ENCODE peak calls at places on chromosomes 11 and 22, in six cellular contexts. One of them, this sample, is unnamed. For H3K4me1, the result is how much of the 10 kb centered on the place peaks cover.

GRCh38 chr11:77213029-77213579 is 85.1 kb downstream of the MYO7A start:
- DNase-seq in Panc1: no peak
- DNase-seq in SJSA1: no peak
- DNase-seq in HepG2: no peak
- DNase-seq in stomach: no peak
- DNase-seq in heart left ventricle: no peak
- DNase-seq in this sample: peak

GRCh38 chr11:134524876-134525845 is 113.1 kb upstream of the B3GAT1 start:
- DNase-seq in heart left ventricle: no peak
- DNase-seq in SJSA1: no peak
- DNase-seq in Panc1: no peak
- DNase-seq in stomach: no peak
- DNase-seq in HepG2: no peak
- DNase-seq in this sample: no peak

GRCh38 chr11:74005721-74006517 is 3.0 kb downstream of the UCP3 start:
- DNase-seq in HepG2: no peak
- DNase-seq in SJSA1: no peak
- DNase-seq in stomach: no peak
- DNase-seq in heart left ventricle: no peak
- DNase-seq in Panc1: no peak
- DNase-seq in this sample: no peak

GRCh38 chr22:31244044-31244942 is 32.2 kb downstream of the LIMK2 start:
- DNase-seq in Panc1: no peak
- DNase-seq in heart left ventricle: no peak
- DNase-seq in SJSA1: peak
- DNase-seq in stomach: no peak
- DNase-seq in HepG2: peak
- DNase-seq in this sample: no peak

GRCh38 chr11:28899706-28900105 is 791.5 kb downstream of the METTL15 start:
- DNase-seq in heart left ventricle: no peak
- DNase-seq in SJSA1: no peak
- DNase-seq in Panc1: no peak
- DNase-seq in HepG2: no peak
- DNase-seq in stomach: no peak
- DNase-seq in this sample: no peak

GRCh38 chr11:33329705-33330329 is 72.6 kb downstream of the HIPK3 start:
- DNase-seq in SJSA1: peak
- DNase-seq in HepG2: peak
- DNase-seq in Panc1: peak
- DNase-seq in stomach: peak
- DNase-seq in heart left ventricle: peak
- DNase-seq in this sample: no peak

GRCh38 chr11:121352301-121352891 is 59.8 kb downstream of the SC5D start:
- DNase-seq in HepG2: no peak
- DNase-seq in heart left ventricle: no peak
- DNase-seq in Panc1: no peak
- DNase-seq in SJSA1: no peak
- DNase-seq in stomach: no peak
- DNase-seq in this sample: no peak

GRCh38 chr11:43825217-43825816 is 55.3 kb upstream of the ALKBH3 start:
- DNase-seq in Panc1: no peak
- DNase-seq in stomach: no peak
- DNase-seq in HepG2: peak
- DNase-seq in heart left ventricle: no peak
- DNase-seq in SJSA1: peak
- DNase-seq in this sample: no peak

GRCh38 chr22:25564320-25564978 is at the start of gene GRK3:
- DNase-seq in heart left ventricle: peak
- DNase-seq in SJSA1: peak
- DNase-seq in stomach: peak
- DNase-seq in HepG2: no peak
- DNase-seq in Panc1: no peak
- DNase-seq in this sample: no peak

GRCh38 chr22:23163665-23164064 is 16.6 kb upstream of the BCR start:
- DNase-seq in heart left ventricle: peak
- DNase-seq in Panc1: no peak
- DNase-seq in SJSA1: no peak
- DNase-seq in HepG2: no peak
- DNase-seq in stomach: no peak
- DNase-seq in this sample: no peak

GRCh38 chr22:34850010-34850409 is 215.9 kb upstream of the ISX start:
- DNase-seq in SJSA1: no peak
- DNase-seq in HepG2: no peak
- DNase-seq in Panc1: no peak
- DNase-seq in heart left ventricle: no peak
- DNase-seq in stomach: no peak
- DNase-seq in this sample: no peak

GRCh38 chr11:121104223-121104831 is 3.3 kb downstream of the TECTA start:
- DNase-seq in Panc1: no peak
- DNase-seq in heart left ventricle: no peak
- DNase-seq in stomach: no peak
- DNase-seq in SJSA1: no peak
- DNase-seq in HepG2: no peak
- DNase-seq in this sample: peak

GRCh38 chr22:30605449-30606110 is 1.4 kb upstream of the TCN2 start:
- DNase-seq in heart left ventricle: peak
- DNase-seq in stomach: peak
- DNase-seq in SJSA1: peak
- DNase-seq in Panc1: no peak
- DNase-seq in HepG2: peak
- DNase-seq in this sample: no peak

GRCh38 chr11:68753300-68753699 is 2.0 kb upstream of the TESMIN start:
- DNase-seq in heart left ventricle: no peak
- DNase-seq in stomach: no peak
- DNase-seq in HepG2: no peak
- DNase-seq in Panc1: no peak
- DNase-seq in SJSA1: no peak
- DNase-seq in this sample: no peak

GRCh38 chr11:4511267-4511666 is 28.8 kb downstream of the OR52K1 start:
- DNase-seq in stomach: no peak
- DNase-seq in HepG2: no peak
- DNase-seq in Panc1: no peak
- DNase-seq in heart left ventricle: no peak
- DNase-seq in SJSA1: no peak
- DNase-seq in this sample: no peak

GRCh38 chr11:114274637-114275036 is 21.6 kb upstream of the NNMT start:
- DNase-seq in stomach: no peak
- DNase-seq in heart left ventricle: no peak
- DNase-seq in Panc1: no peak
- DNase-seq in SJSA1: no peak
- DNase-seq in HepG2: no peak
- DNase-seq in this sample: peak

GRCh38 chr11:116984589-116984988 is 113.6 kb downstream of the SIK3 start:
- DNase-seq in SJSA1: peak
- DNase-seq in HepG2: no peak
- DNase-seq in heart left ventricle: no peak
- DNase-seq in stomach: no peak
- DNase-seq in Panc1: no peak
- DNase-seq in this sample: no peak

GRCh38 chr11:63907808-63908530 is 9.0 kb downstream of the RCOR2 start:
- DNase-seq in stomach: no peak
- DNase-seq in heart left ventricle: no peak
- DNase-seq in Panc1: no peak
- DNase-seq in HepG2: no peak
- DNase-seq in SJSA1: no peak
- DNase-seq in this sample: no peak

DNA sequence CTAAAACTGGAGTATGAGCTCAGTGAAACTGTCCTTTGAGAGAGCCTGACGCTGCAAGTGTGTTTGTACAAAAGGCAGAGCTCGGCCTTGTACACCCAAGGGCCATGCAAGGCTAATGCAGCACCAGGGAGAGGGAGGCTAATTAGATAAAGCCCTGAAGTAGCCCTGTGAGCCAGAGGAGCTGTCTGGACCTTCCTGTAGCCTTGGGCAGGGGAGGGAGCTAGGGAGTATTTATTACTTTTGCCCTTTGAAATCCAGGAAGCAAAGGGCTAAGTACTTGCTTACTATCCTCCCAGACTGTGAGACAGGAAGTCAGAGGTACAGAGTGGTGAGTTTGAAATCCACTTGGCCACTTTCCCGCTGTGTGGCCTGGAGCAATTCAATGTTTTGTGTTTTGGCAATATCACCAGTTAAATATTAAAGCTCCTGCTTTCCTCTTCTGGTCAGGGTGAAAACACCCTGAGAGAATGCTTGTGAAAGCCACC is 10.2 kb upstream of the LDHA start:
- DNase-seq in stomach: peak
- DNase-seq in SJSA1: peak
- DNase-seq in heart left ventricle: peak
- DNase-seq in HepG2: peak
- DNase-seq in Panc1: no peak
- DNase-seq in this sample: no peak
- H3K4me3 ChIP-seq in stomach: no peak
- H3K4me3 ChIP-seq in SJSA1: no peak
- H3K4me3 ChIP-seq in heart left ventricle: no peak
- H3K4me3 ChIP-seq in HepG2: peak
- H3K4me3 ChIP-seq in Panc1: peak
- H3K4me3 ChIP-seq in this sample: peak

GRCh38 chr22:20588092-20588842 is 80.9 kb downstream of the MED15 start:
- DNase-seq in stomach: no peak
- DNase-seq in HepG2: no peak
- DNase-seq in Panc1: no peak
- DNase-seq in SJSA1: no peak
- DNase-seq in heart left ventricle: no peak
- DNase-seq in this sample: no peak
- H3K4me1 ChIP-seq in stomach: under half
- H3K4me1 ChIP-seq in HepG2: under half
- H3K4me1 ChIP-seq in Panc1: under half
- H3K4me1 ChIP-seq in SJSA1: under half
- H3K4me1 ChIP-seq in heart left ventricle: under half
- H3K4me1 ChIP-seq in this sample: under half

GRCh38 chr11:111631034-111631665 is 28.9 kb downstream of the SIK2 start:
- DNase-seq in stomach: no peak
- DNase-seq in Panc1: no peak
- DNase-seq in SJSA1: no peak
- DNase-seq in HepG2: peak
- DNase-seq in heart left ventricle: no peak
- DNase-seq in this sample: no peak

GRCh38 chr11:111624602-111625001 is 22.4 kb downstream of the SIK2 start:
- DNase-seq in heart left ventricle: no peak
- DNase-seq in stomach: no peak
- DNase-seq in SJSA1: no peak
- DNase-seq in HepG2: peak
- DNase-seq in Panc1: no peak
- DNase-seq in this sample: no peak

GRCh38 chr11:111629499-111629898 is 27.2 kb downstream of the SIK2 start:
- DNase-seq in heart left ventricle: no peak
- DNase-seq in SJSA1: no peak
- DNase-seq in Panc1: no peak
- DNase-seq in stomach: no peak
- DNase-seq in HepG2: no peak
- DNase-seq in this sample: no peak

GRCh38 chr11:111623527-111624030 is 21.3 kb downstream of the SIK2 start:
- DNase-seq in Panc1: no peak
- DNase-seq in SJSA1: no peak
- DNase-seq in stomach: peak
- DNase-seq in HepG2: peak
- DNase-seq in heart left ventricle: no peak
- DNase-seq in this sample: no peak

DNA sequence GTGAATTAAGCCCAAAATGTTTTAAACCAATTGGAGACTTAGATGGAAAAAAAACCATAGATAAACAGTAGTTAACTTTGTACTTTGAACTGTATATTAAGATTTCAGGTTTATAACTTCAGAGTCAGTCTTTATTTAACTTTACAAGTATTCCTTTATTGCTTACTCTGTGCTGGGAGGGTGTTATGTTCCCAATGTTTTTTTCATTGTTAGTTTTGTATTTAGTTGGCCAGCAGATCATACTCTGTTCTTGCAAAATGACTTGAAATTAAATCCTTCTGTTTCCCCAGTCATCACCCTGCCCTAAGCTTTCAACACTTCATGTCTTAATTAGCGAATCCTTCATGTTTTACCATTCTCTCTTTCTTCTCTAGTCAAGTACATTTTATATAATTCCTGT is 25.3 kb downstream of the SIK2 start:
- DNase-seq in Panc1: no peak
- DNase-seq in HepG2: no peak
- DNase-seq in heart left ventricle: no peak
- DNase-seq in stomach: no peak
- DNase-seq in SJSA1: no peak
- DNase-seq in this sample: no peak
- H3K27ac ChIP-seq in Panc1: no peak
- H3K27ac ChIP-seq in HepG2: peak
- H3K27ac ChIP-seq in heart left ventricle: no peak
- H3K27ac ChIP-seq in stomach: no peak
- H3K27ac ChIP-seq in SJSA1: no peak
- H3K27ac ChIP-seq in this sample: no peak

DNA sequence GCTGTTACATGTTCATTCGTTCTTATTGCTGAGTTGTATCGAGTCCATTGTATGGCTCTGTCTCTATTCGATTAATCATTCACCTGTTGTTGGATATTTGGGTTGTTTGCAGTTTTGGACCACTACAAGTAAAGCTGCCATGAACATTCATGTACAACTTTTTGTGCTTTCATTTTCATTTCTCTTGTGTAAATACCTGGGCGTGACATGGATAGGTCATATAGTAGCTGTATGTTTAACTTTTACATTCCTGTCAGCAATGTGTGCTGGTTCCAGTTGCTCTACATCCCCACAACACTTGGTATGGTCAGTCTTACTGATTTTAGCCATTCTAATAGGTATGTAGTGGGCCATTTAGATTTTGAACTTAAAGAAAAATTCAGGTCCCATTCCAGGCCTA is 194.2 kb upstream of the PLET1 start:
- DNase-seq in heart left ventricle: no peak
- DNase-seq in SJSA1: no peak
- DNase-seq in HepG2: no peak
- DNase-seq in stomach: no peak
- DNase-seq in Panc1: no peak
- DNase-seq in this sample: no peak
- H3K4me3 ChIP-seq in heart left ventricle: no peak
- H3K4me3 ChIP-seq in SJSA1: no peak
- H3K4me3 ChIP-seq in HepG2: no peak
- H3K4me3 ChIP-seq in stomach: no peak
- H3K4me3 ChIP-seq in Panc1: no peak
- H3K4me3 ChIP-seq in this sample: no peak

GRCh38 chr22:27537481-27537891 is 264.1 kb downstream of the MN1 start:
- DNase-seq in SJSA1: no peak
- DNase-seq in heart left ventricle: peak
- DNase-seq in HepG2: no peak
- DNase-seq in Panc1: no peak
- DNase-seq in stomach: no peak
- DNase-seq in this sample: no peak
- H3K4me1 ChIP-seq in SJSA1: under half
- H3K4me1 ChIP-seq in heart left ventricle: under half
- H3K4me1 ChIP-seq in HepG2: under half
- H3K4me1 ChIP-seq in Panc1: under half
- H3K4me1 ChIP-seq in stomach: under half
- H3K4me1 ChIP-seq in this sample: under half